ENCODE peak calls at places on chromosomes 7 and 10, in seven cellular contexts. G is activated CD4-positive, alpha-beta T cell treated with anti-CD3 and anti-CD28 coated beads for 36 hours; M is central memory CD8-positive, alpha-beta T cell; L is CD8-positive, alpha-beta T cell; J is left ventricle myocardium superior; U is HCT116; T is activated T-cell treated with anti-CD3 and anti-CD28 coated beads, Interleukin-2, amount 50 U/mL, for 72 hours. R is an unnamed sample.

GRCh38 chr10:35126062-35126529 is 550 bp upstream of the CREM start:
- ATAC-seq in G (peak), M (peak), L (peak), J (no peak), U (peak), T (no peak), R (no peak)

GRCh38 chr10:125344573-125345121 is 184.3 kb upstream of the CTBP2 start:
- ATAC-seq in G (no peak), M (no peak), L (no peak), J (no peak), U (peak), T (no peak), R (no peak)

GRCh38 chr7:103551006-103551405 is 105.0 kb upstream of the SLC26A5 start:
- ATAC-seq in G (no peak), M (no peak), L (no peak), J (no peak), U (no peak), T (no peak), R (no peak)

GRCh38 chr10:32941357-32941756 is 16.7 kb downstream of the ITGB1 start:
- ATAC-seq in G (no peak), M (no peak), L (no peak), J (peak), U (no peak), T (no peak), R (no peak)

GRCh38 chr10:126661841-126662520 is 8.5 kb downstream of the C10orf90 start:
- ATAC-seq in G (no peak), M (no peak), L (no peak), J (peak), U (no peak), T (no peak), R (no peak)

GRCh38 chr10:51251110-51251509 is 176.8 kb downstream of the PRKG1 start:
- ATAC-seq in G (no peak), M (no peak), L (no peak), J (peak), U (no peak), T (no peak), R (no peak)

GRCh38 chr7:29326872-29327271 is 132.3 kb downstream of the CHN2 start:
- ATAC-seq in G (no peak), M (no peak), L (no peak), J (no peak), U (no peak), T (no peak), R (no peak)

GRCh38 chr7:118590107-118590506 is 365.6 kb downstream of the ANKRD7 start:
- ATAC-seq in G (peak), M (no peak), L (no peak), J (no peak), U (peak), T (peak), R (no peak)

GRCh38 chr10:88149906-88150305 is 286.5 kb downstream of the PTEN start:
- ATAC-seq in G (no peak), M (no peak), L (no peak), J (no peak), U (no peak), T (no peak), R (no peak)

GRCh38 chr10:73263948-73264347 is 11.5 kb upstream of the MRPS16 start:
- ATAC-seq in G (no peak), M (no peak), L (no peak), J (no peak), U (peak), T (no peak), R (no peak)

GRCh38 chr7:128302110-128302509 is 41.6 kb downstream of the RBM28 start:
- ATAC-seq in G (no peak), M (no peak), L (no peak), J (peak), U (no peak), T (no peak), R (no peak)

GRCh38 chr7:28293529-28293835 is 112.9 kb upstream of the JAZF1 start:
- ATAC-seq in G (no peak), M (no peak), L (no peak), J (no peak), U (peak), T (no peak), R (no peak)

GRCh38 chr7:132580277-132580676 is 4.0 kb upstream of the PLXNA4 start:
- ATAC-seq in G (peak), M (no peak), L (no peak), J (no peak), U (peak), T (peak), R (peak)

R was measured in activated T-helper 17 cell treated with anti-CD3 and anti-CD28 coated beads, Interleukin-2, amount 50 U/mL, for 72 hours.